ENCODE peak calls at places on chromosomes 1 and 21, in nine cellular contexts. L is HFFc6; S is foreskin melanocyte; G is activated CD4-positive, alpha-beta T cell treated with anti-CD3 and anti-CD28 coated beads, Interleukin-2, amount 50 U/mL, for 48 hours; U is EL; Y is CD4-positive, alpha-beta T cell; O is OCI-LY7; X is stimulated activated CD4-positive, alpha-beta T cell treated with anti-CD3 and anti-CD28 coated beads, Interleukin-2, amount 100 ng/mL, for 24 hours; M is adipocyte. I is an unnamed sample.

GRCh38 chr1:178938959-178939317 is 68.1 kb upstream of the ANGPTL1 start:
- DNase-seq in L (no peak), S (no peak), G (no peak), U (no peak), Y (no peak), O (no peak), X (no peak), M (peak; percentile 27), I (no peak)

GRCh38 chr1:93651695-93652094 is 29.9 kb downstream of the BCAR3 start:
- DNase-seq in L (no peak), S (no peak), G (no peak), U (no peak), Y (no peak), O (no peak), X (no peak), M (no peak), I (no peak)

GRCh38 chr1:110482662-110483307 is 31.8 kb downstream of the PROK1 start:
- DNase-seq in L (no peak), S (no peak), G (no peak), U (no peak), Y (no peak), O (no peak), X (no peak), M (no peak), I (no peak)

GRCh38 chr21:34946385-34947121 is 102.5 kb downstream of the RUNX1 start:
- DNase-seq in L (no peak), S (no peak), G (peak; percentile 51), U (no peak), Y (no peak), O (peak; percentile 42), X (no peak), M (no peak), I (no peak)

GRCh38 chr1:32931760-32932159 is 30.6 kb upstream of the TMEM54 start:
- DNase-seq in L (no peak), S (no peak), G (no peak), U (no peak), Y (no peak), O (no peak), X (no peak), M (no peak), I (no peak)

GRCh38 chr1:33082575-33083112 is 1.7 kb downstream of the AZIN2 start:
- DNase-seq in L (no peak), S (no peak), G (no peak), U (no peak), Y (no peak), O (no peak), X (no peak), M (peak; percentile 38), I (no peak)

GRCh38 chr1:209199822-209200221 is 383.7 kb upstream of the CAMK1G start:
- DNase-seq in L (no peak), S (no peak), G (no peak), U (no peak), Y (no peak), O (no peak), X (no peak), M (no peak), I (no peak)

GRCh38 chr1:99943238-99943794 is 26.5 kb upstream of the SLC35A3 start:
- DNase-seq in L (peak; percentile 44), S (no peak), G (no peak), U (peak; percentile 40), Y (no peak), O (no peak), X (no peak), M (peak; percentile 80), I (peak; percentile 12)

GRCh38 chr1:179781962-179782361 is 38.9 kb downstream of the FAM163A start:
- DNase-seq in L (peak; percentile 43), S (no peak), G (no peak), U (no peak), Y (no peak), O (no peak), X (no peak), M (peak; percentile 12), I (no peak)